ENCODE peak calls at places on chromosomes 11 and 22, in six cellular contexts. One of them, this sample, is unnamed. For H3K4me1, the result is how much of the 10 kb centered on the place peaks cover.

GRCh38 chr22:19180234-19180633 is 1.7 kb upstream of the SLC25A1 start:
- DNase-seq in neural progenitor cell: no peak
- DNase-seq in left ventricle myocardium inferior: no peak
- DNase-seq in IMR-90: no peak
- DNase-seq in sigmoid colon: no peak
- DNase-seq in prostate gland: no peak
- DNase-seq in this sample: no peak

GRCh38 chr22:35212020-35212419 is 45.3 kb upstream of the HMGXB4 start:
- DNase-seq in IMR-90: peak
- DNase-seq in left ventricle myocardium inferior: no peak
- DNase-seq in prostate gland: peak
- DNase-seq in sigmoid colon: no peak
- DNase-seq in neural progenitor cell: no peak
- DNase-seq in this sample: peak

GRCh38 chr11:77136074-77136473 is 8.0 kb downstream of the MYO7A start:
- DNase-seq in prostate gland: no peak
- DNase-seq in neural progenitor cell: no peak
- DNase-seq in left ventricle myocardium inferior: no peak
- DNase-seq in sigmoid colon: no peak
- DNase-seq in IMR-90: peak
- DNase-seq in this sample: no peak

GRCh38 chr11:102780491-102780918 is at the start of gene MMP10:
- DNase-seq in prostate gland: no peak
- DNase-seq in IMR-90: peak
- DNase-seq in neural progenitor cell: peak
- DNase-seq in sigmoid colon: no peak
- DNase-seq in left ventricle myocardium inferior: no peak
- DNase-seq in this sample: no peak

GRCh38 chr22:28909375-28909774 is 26.0 kb downstream of the ZNRF3 start:
- DNase-seq in sigmoid colon: no peak
- DNase-seq in prostate gland: no peak
- DNase-seq in IMR-90: peak
- DNase-seq in left ventricle myocardium inferior: no peak
- DNase-seq in neural progenitor cell: no peak
- DNase-seq in this sample: no peak

GRCh38 chr22:45072322-45072903 is 62.6 kb upstream of the PHF21B start:
- DNase-seq in left ventricle myocardium inferior: no peak
- DNase-seq in prostate gland: peak
- DNase-seq in sigmoid colon: no peak
- DNase-seq in IMR-90: peak
- DNase-seq in neural progenitor cell: peak
- DNase-seq in this sample: no peak

GRCh38 chr11:47989779-47990178 is 9.4 kb downstream of the PTPRJ start:
- DNase-seq in left ventricle myocardium inferior: no peak
- DNase-seq in prostate gland: no peak
- DNase-seq in neural progenitor cell: no peak
- DNase-seq in sigmoid colon: no peak
- DNase-seq in IMR-90: no peak
- DNase-seq in this sample: no peak

GRCh38 chr11:130071211-130071712 is 1.6 kb downstream of the APLP2 start:
- DNase-seq in neural progenitor cell: no peak
- DNase-seq in sigmoid colon: no peak
- DNase-seq in IMR-90: peak
- DNase-seq in left ventricle myocardium inferior: no peak
- DNase-seq in prostate gland: no peak
- DNase-seq in this sample: no peak

GRCh38 chr11:122803306-122803705 is 35.0 kb upstream of the CRTAM start:
- DNase-seq in IMR-90: peak
- DNase-seq in sigmoid colon: no peak
- DNase-seq in left ventricle myocardium inferior: no peak
- DNase-seq in prostate gland: no peak
- DNase-seq in neural progenitor cell: no peak
- DNase-seq in this sample: no peak

GRCh38 chr11:79956061-79956460 is 515.2 kb upstream of the TENM4 start:
- DNase-seq in left ventricle myocardium inferior: no peak
- DNase-seq in sigmoid colon: no peak
- DNase-seq in neural progenitor cell: no peak
- DNase-seq in IMR-90: no peak
- DNase-seq in prostate gland: no peak
- DNase-seq in this sample: no peak

GRCh38 chr11:14503023-14503422 is 3.4 kb upstream of the COPB1 start:
- DNase-seq in sigmoid colon: no peak
- DNase-seq in left ventricle myocardium inferior: no peak
- DNase-seq in IMR-90: peak
- DNase-seq in neural progenitor cell: no peak
- DNase-seq in prostate gland: no peak
- DNase-seq in this sample: no peak

GRCh38 chr11:118615996-118616395 is 8.6 kb downstream of the PHLDB1 start:
- DNase-seq in neural progenitor cell: peak
- DNase-seq in left ventricle myocardium inferior: no peak
- DNase-seq in prostate gland: no peak
- DNase-seq in sigmoid colon: no peak
- DNase-seq in IMR-90: no peak
- DNase-seq in this sample: no peak

GRCh38 chr22:48320671-48321515 is 1506.8 kb downstream of the BRD1 start:
- DNase-seq in neural progenitor cell: peak
- DNase-seq in IMR-90: no peak
- DNase-seq in left ventricle myocardium inferior: no peak
- DNase-seq in prostate gland: no peak
- DNase-seq in sigmoid colon: peak
- DNase-seq in this sample: no peak

GRCh38 chr11:70786021-70786665 is 387.8 kb downstream of the CTTN start:
- DNase-seq in left ventricle myocardium inferior: no peak
- DNase-seq in neural progenitor cell: no peak
- DNase-seq in IMR-90: no peak
- DNase-seq in sigmoid colon: no peak
- DNase-seq in prostate gland: no peak
- DNase-seq in this sample: no peak

GRCh38 chr22:40429481-40429880 is 59.1 kb downstream of the SGSM3 start:
- DNase-seq in IMR-90: no peak
- DNase-seq in sigmoid colon: no peak
- DNase-seq in left ventricle myocardium inferior: no peak
- DNase-seq in prostate gland: no peak
- DNase-seq in neural progenitor cell: no peak
- DNase-seq in this sample: no peak

GRCh38 chr22:41237707-41238569 is 2.8 kb downstream of the CHADL start:
- DNase-seq in neural progenitor cell: peak
- DNase-seq in IMR-90: peak
- DNase-seq in left ventricle myocardium inferior: peak
- DNase-seq in sigmoid colon: peak
- DNase-seq in prostate gland: peak
- DNase-seq in this sample: peak

GRCh38 chr11:110434952-110435779 is 5.4 kb downstream of the FDX1 start:
- DNase-seq in neural progenitor cell: no peak
- DNase-seq in IMR-90: no peak
- DNase-seq in left ventricle myocardium inferior: no peak
- DNase-seq in prostate gland: no peak
- DNase-seq in sigmoid colon: no peak
- DNase-seq in this sample: peak

GRCh38 chr11:110430267-110431211 is 791 bp downstream of the FDX1 start:
- DNase-seq in neural progenitor cell: peak
- DNase-seq in left ventricle myocardium inferior: no peak
- DNase-seq in sigmoid colon: peak
- DNase-seq in prostate gland: peak
- DNase-seq in IMR-90: peak
- DNase-seq in this sample: peak

GRCh38 chr11:28243596-28243995 is 135.4 kb downstream of the METTL15 start:
- DNase-seq in IMR-90: peak
- DNase-seq in sigmoid colon: no peak
- DNase-seq in prostate gland: no peak
- DNase-seq in neural progenitor cell: no peak
- DNase-seq in left ventricle myocardium inferior: no peak
- DNase-seq in this sample: no peak

GRCh38 chr11:133708547-133709051 is 136.7 kb downstream of the SPATA19 start:
- DNase-seq in neural progenitor cell: no peak
- DNase-seq in prostate gland: no peak
- DNase-seq in IMR-90: no peak
- DNase-seq in sigmoid colon: no peak
- DNase-seq in left ventricle myocardium inferior: no peak
- DNase-seq in this sample: no peak

GRCh38 chr22:42724062-42724461 is 3.4 kb upstream of the A4GALT start:
- DNase-seq in neural progenitor cell: no peak
- DNase-seq in sigmoid colon: no peak
- DNase-seq in IMR-90: no peak
- DNase-seq in prostate gland: no peak
- DNase-seq in left ventricle myocardium inferior: no peak
- DNase-seq in this sample: no peak

GRCh38 chr22:31211862-31212730 is at the start of gene LIMK2:
- DNase-seq in sigmoid colon: peak
- DNase-seq in neural progenitor cell: peak
- DNase-seq in left ventricle myocardium inferior: peak
- DNase-seq in IMR-90: peak
- DNase-seq in prostate gland: peak
- DNase-seq in this sample: peak

GRCh38 chr11:47659273-47659672 is 16.9 kb upstream of the MTCH2 start:
- DNase-seq in IMR-90: peak
- DNase-seq in prostate gland: no peak
- DNase-seq in neural progenitor cell: no peak
- DNase-seq in left ventricle myocardium inferior: no peak
- DNase-seq in sigmoid colon: no peak
- DNase-seq in this sample: no peak

GRCh38 chr11:72036687-72037086 is 38.0 kb downstream of the IL18BP start:
- DNase-seq in neural progenitor cell: no peak
- DNase-seq in prostate gland: no peak
- DNase-seq in sigmoid colon: no peak
- DNase-seq in IMR-90: no peak
- DNase-seq in left ventricle myocardium inferior: no peak
- DNase-seq in this sample: no peak

GRCh38 chr22:45318168-45318557 is 8.4 kb downstream of the FAM118A start:
- DNase-seq in left ventricle myocardium inferior: peak
- DNase-seq in IMR-90: peak
- DNase-seq in sigmoid colon: peak
- DNase-seq in prostate gland: no peak
- DNase-seq in neural progenitor cell: peak
- DNase-seq in this sample: peak

GRCh38 chr22:36156515-36157419 is 3.8 kb downstream of the APOL3 start:
- DNase-seq in neural progenitor cell: peak
- DNase-seq in prostate gland: peak
- DNase-seq in left ventricle myocardium inferior: peak
- DNase-seq in IMR-90: peak
- DNase-seq in sigmoid colon: peak
- DNase-seq in this sample: peak

GRCh38 chr22:38218661-38219331 is 17.0 kb downstream of the MAFF start:
- DNase-seq in prostate gland: peak
- DNase-seq in IMR-90: peak
- DNase-seq in sigmoid colon: peak
- DNase-seq in neural progenitor cell: peak
- DNase-seq in left ventricle myocardium inferior: peak
- DNase-seq in this sample: peak

GRCh38 chr11:120820040-120820439 is 203.9 kb upstream of the TBCEL start:
- DNase-seq in neural progenitor cell: no peak
- DNase-seq in prostate gland: no peak
- DNase-seq in sigmoid colon: no peak
- DNase-seq in IMR-90: no peak
- DNase-seq in left ventricle myocardium inferior: no peak
- DNase-seq in this sample: no peak

GRCh38 chr11:120818097-120818496 is 205.8 kb upstream of the TBCEL start:
- DNase-seq in left ventricle myocardium inferior: no peak
- DNase-seq in neural progenitor cell: no peak
- DNase-seq in sigmoid colon: no peak
- DNase-seq in IMR-90: no peak
- DNase-seq in prostate gland: no peak
- DNase-seq in this sample: no peak

GRCh38 chr11:120817131-120817530 is 206.8 kb upstream of the TBCEL start:
- DNase-seq in left ventricle myocardium inferior: peak
- DNase-seq in IMR-90: no peak
- DNase-seq in prostate gland: peak
- DNase-seq in neural progenitor cell: no peak
- DNase-seq in sigmoid colon: no peak
- DNase-seq in this sample: no peak

GRCh38 chr11:120819003-120819402 is 204.9 kb upstream of the TBCEL start:
- DNase-seq in sigmoid colon: no peak
- DNase-seq in prostate gland: peak
- DNase-seq in IMR-90: no peak
- DNase-seq in neural progenitor cell: no peak
- DNase-seq in left ventricle myocardium inferior: no peak
- DNase-seq in this sample: no peak

GRCh38 chr11:120819437-120819836 is 204.5 kb upstream of the TBCEL start:
- DNase-seq in sigmoid colon: no peak
- DNase-seq in left ventricle myocardium inferior: no peak
- DNase-seq in neural progenitor cell: no peak
- DNase-seq in IMR-90: no peak
- DNase-seq in prostate gland: no peak
- DNase-seq in this sample: no peak
- H3K4me1 ChIP-seq in sigmoid colon: under half
- H3K4me1 ChIP-seq in left ventricle myocardium inferior: under half
- H3K4me1 ChIP-seq in neural progenitor cell: under half
- H3K4me1 ChIP-seq in IMR-90: under half
- H3K4me1 ChIP-seq in prostate gland: under half
- H3K4me1 ChIP-seq in this sample: under half

DNA sequence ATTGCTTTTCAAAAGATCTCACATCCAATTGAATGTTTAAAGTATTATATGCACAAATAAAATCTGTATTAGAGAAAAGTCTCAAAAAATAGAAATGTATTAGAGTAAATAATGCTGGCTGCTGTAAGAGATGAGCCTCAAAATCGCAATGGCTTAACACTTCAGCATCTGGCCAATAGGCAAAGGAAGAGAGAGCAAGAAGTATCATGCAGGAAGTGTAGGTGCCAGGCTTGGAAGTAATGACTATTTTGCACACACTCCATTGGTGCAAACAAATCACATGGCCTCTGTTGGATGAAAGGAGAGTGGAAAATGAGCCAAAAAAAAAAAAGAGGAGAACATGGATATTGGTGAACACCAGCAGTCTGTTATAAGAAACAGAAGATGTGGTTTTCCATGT is 193.0 kb upstream of the E2F8 start:
- DNase-seq in IMR-90: no peak
- DNase-seq in sigmoid colon: no peak
- DNase-seq in neural progenitor cell: no peak
- DNase-seq in prostate gland: no peak
- DNase-seq in left ventricle myocardium inferior: no peak
- DNase-seq in this sample: no peak
- H3K27ac ChIP-seq in IMR-90: no peak
- H3K27ac ChIP-seq in sigmoid colon: no peak
- H3K27ac ChIP-seq in neural progenitor cell: no peak
- H3K27ac ChIP-seq in prostate gland: no peak
- H3K27ac ChIP-seq in left ventricle myocardium inferior: peak
- H3K27ac ChIP-seq in this sample: no peak

GRCh38 chr11:114058026-114058706 is 1.3 kb upstream of the ZBTB16 start:
- DNase-seq in prostate gland: no peak
- DNase-seq in IMR-90: no peak
- DNase-seq in neural progenitor cell: peak
- DNase-seq in left ventricle myocardium inferior: peak
- DNase-seq in sigmoid colon: peak
- DNase-seq in this sample: peak
- H3K4me3 ChIP-seq in prostate gland: peak
- H3K4me3 ChIP-seq in IMR-90: no peak
- H3K4me3 ChIP-seq in neural progenitor cell: peak
- H3K4me3 ChIP-seq in left ventricle myocardium inferior: peak
- H3K4me3 ChIP-seq in sigmoid colon: peak
- H3K4me3 ChIP-seq in this sample: no peak

DNA sequence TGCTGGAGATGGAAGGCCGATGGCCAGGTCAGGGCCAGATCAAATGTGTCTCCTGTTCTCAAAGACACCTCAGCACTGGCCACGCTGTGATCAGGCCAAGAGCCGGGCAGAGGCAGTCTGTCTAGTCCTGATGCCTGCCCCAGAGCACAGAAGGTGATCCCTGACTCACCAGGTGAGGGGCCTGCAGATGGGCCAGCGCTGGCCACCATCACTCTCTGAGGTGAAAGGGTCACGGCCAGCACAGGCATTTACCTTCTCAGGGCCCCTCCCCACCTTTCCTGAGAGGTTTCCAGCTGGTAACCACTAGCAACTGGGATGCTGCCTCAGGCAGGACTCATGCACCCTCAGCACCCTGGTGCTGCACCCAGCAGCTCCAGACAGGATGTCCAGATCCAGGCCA is 2.9 kb downstream of the SBF1 start:
- DNase-seq in neural progenitor cell: no peak
- DNase-seq in sigmoid colon: no peak
- DNase-seq in IMR-90: no peak
- DNase-seq in left ventricle myocardium inferior: no peak
- DNase-seq in prostate gland: no peak
- DNase-seq in this sample: no peak
- H3K4me1 ChIP-seq in neural progenitor cell: under half
- H3K4me1 ChIP-seq in sigmoid colon: half or more
- H3K4me1 ChIP-seq in IMR-90: under half
- H3K4me1 ChIP-seq in left ventricle myocardium inferior: half or more
- H3K4me1 ChIP-seq in prostate gland: under half
- H3K4me1 ChIP-seq in this sample: half or more